ENCODE peak calls at places on chromosome 5, in seven cellular contexts. K is mucosa of descending colon; C is stimulated activated CD8-positive, alpha-beta memory T cell treated with anti-CD3 and anti-CD28 coated beads, Interleukin-4, amount 100 ng/mL, for 1 hour; L is HuH-7; M is NCI-H748 treated with DMSO at 0.1 percent for 48 hours; Z is germinal center; G is HFFc6. Y is an unnamed sample.

GRCh38 chr5:160090059-160090458 is 29.2 kb downstream of the PWWP2A start:
- DNase-seq in Z (no peak), L (no peak), K (no peak), M (no peak), C (no peak), G (no peak), Y (no peak)

GRCh38 chr5:54275361-54275760 is 35.0 kb downstream of the ARL15 start:
- DNase-seq in K (no peak), Z (no peak), G (no peak), L (no peak), C (no peak), M (no peak), Y (no peak)

GRCh38 chr5:93359958-93360305 is 221.1 kb downstream of the NR2F1-AS1 start:
- DNase-seq in Z (no peak), M (no peak), G (no peak), K (no peak), C (no peak), L (no peak), Y (no peak)

GRCh38 chr5:67149933-67150523 is 46.6 kb downstream of the CD180 start:
- DNase-seq in Z (no peak), L (no peak), C (no peak), M (no peak), K (no peak), G (peak), Y (no peak)

GRCh38 chr5:176716320-176716719 is 69.0 kb downstream of the TSPAN17 start:
- DNase-seq in K (no peak), L (no peak), M (no peak), Z (no peak), C (no peak), G (peak), Y (no peak)

GRCh38 chr5:82349651-82350050 is 71.5 kb upstream of the RPS23 start:
- DNase-seq in C (no peak), L (peak), M (no peak), Z (peak), K (no peak), G (peak), Y (peak)

GRCh38 chr5:118405650-118406061 is 582.7 kb downstream of the DTWD2 start:
- DNase-seq in C (no peak), M (no peak), K (no peak), L (no peak), G (no peak), Z (no peak), Y (no peak)

GRCh38 chr5:151066920-151067319 is 13.9 kb downstream of the TNIP1 start:
- DNase-seq in M (no peak), C (no peak), Z (no peak), K (no peak), G (no peak), L (no peak), Y (no peak)

GRCh38 chr5:160470437-160471341 is 49.0 kb downstream of the PTTG1 start:
- DNase-seq in M (no peak), K (no peak), C (no peak), Z (no peak), G (no peak), L (no peak), Y (no peak)